ENCODE peak calls at places on chromosomes 1 and 21, in five cellular contexts. Z, B, C, P and J are unnamed samples.

GRCh38 chr1:161382214-161383019 is 14.7 kb upstream of the CFAP126 start:
- DNase-seq in B (no peak), P (peak), C (no peak), Z (no peak), J (peak)

GRCh38 chr1:201346337-201346939 is 31.0 kb downstream of the TNNT2 start:
- DNase-seq in P (no peak), C (no peak), Z (no peak), B (no peak), J (no peak)

GRCh38 chr1:223652436-223652901 is 13.0 kb downstream of the CAPN8 start:
- DNase-seq in B (no peak), P (no peak), Z (no peak), C (no peak), J (no peak)

GRCh38 chr1:151579436-151580225 is 32.2 kb upstream of the SNX27 start:
- DNase-seq in P (no peak), B (no peak), Z (no peak), C (no peak), J (no peak)

GRCh38 chr1:231544943-231545592 is 16.6 kb downstream of the TSNAX start:
- DNase-seq in C (no peak), Z (no peak), B (no peak), P (no peak), J (no peak)

GRCh38 chr1:77652179-77652745 is 30.2 kb downstream of the ZZZ3 start:
- DNase-seq in B (no peak), P (peak), Z (no peak), C (no peak), J (no peak)

GRCh38 chr1:114712987-114713386 is 3.6 kb downstream of the NRAS start:
- DNase-seq in Z (no peak), P (no peak), B (no peak), C (no peak), J (no peak)

GRCh38 chr1:222994506-222995229 is 148.4 kb downstream of the TLR5 start:
- DNase-seq in Z (no peak), C (no peak), P (peak), B (no peak), J (peak)

GRCh38 chr21:32958288-32958992 is 67.3 kb upstream of the OLIG2 start:
- DNase-seq in Z (no peak), P (no peak), C (no peak), B (peak), J (no peak)

GRCh38 chr1:180925471-180926051 is 12.9 kb downstream of the KIAA1614 start:
- DNase-seq in Z (no peak), P (no peak), C (no peak), B (no peak), J (no peak)

GRCh38 chr1:64161347-64162080 is 41.9 kb upstream of the UBE2U start:
- DNase-seq in P (no peak), Z (no peak), B (no peak), C (no peak), J (no peak)

GRCh38 chr1:116919802-116920201 is 10.1 kb downstream of the PTGFRN start:
- DNase-seq in B (no peak), P (no peak), Z (peak), C (no peak), J (no peak)

GRCh38 chr1:181423301-181423918 is 59.9 kb upstream of the CACNA1E start:
- DNase-seq in P (no peak), B (no peak), C (peak), Z (no peak), J (no peak)

GRCh38 chr21:28762357-28762735 is 230.3 kb downstream of the LTN1 start:
- DNase-seq in Z (no peak), P (no peak), B (no peak), C (no peak), J (no peak)

GRCh38 chr1:204123376-204123775 is 28.5 kb downstream of the ETNK2 start:
- DNase-seq in C (no peak), Z (no peak), P (no peak), B (no peak), J (no peak)

GRCh38 chr1:228455715-228456114 is 31.5 kb upstream of the RNF187 start:
- DNase-seq in Z (no peak), B (no peak), P (no peak), C (no peak), J (no peak)
- TF ChIP-seq CTCF in Z (no peak), B (peak), P (peak), C (no peak), J (peak)

GRCh38 chr21:38511662-38512243 is 13.5 kb upstream of the ERG start:
- DNase-seq in P (no peak), B (no peak), C (no peak), Z (no peak), J (no peak)
- TF ChIP-seq CTCF in P (no peak), B (peak), C (no peak), Z (no peak), J (no peak)

GRCh38 chr1:153626929-153627796 is at the start of gene S100A13:
- DNase-seq in Z (no peak), C (no peak), P (peak), B (peak), J (peak)
- TF ChIP-seq CTCF in Z (no peak), C (no peak), P (peak), B (peak), J (peak)

GRCh38 chr1:87790756-87791155 is 462.1 kb downstream of the LMO4 start:
- DNase-seq in B (no peak), Z (no peak), P (no peak), C (no peak), J (no peak)

GRCh38 chr1:87783315-87783714 is 454.6 kb downstream of the LMO4 start:
- DNase-seq in C (no peak), Z (no peak), B (no peak), P (no peak), J (no peak)

GRCh38 chr1:87786861-87787548 is 458.3 kb downstream of the LMO4 start:
- DNase-seq in B (no peak), P (no peak), Z (no peak), C (no peak), J (no peak)

GRCh38 chr1:87786218-87786617 is 457.5 kb downstream of the LMO4 start:
- DNase-seq in C (no peak), Z (no peak), P (no peak), B (no peak), J (no peak)

GRCh38 chr1:87787551-87787950 is 458.9 kb downstream of the LMO4 start:
- DNase-seq in P (no peak), Z (no peak), B (no peak), C (no peak), J (no peak)
- TF ChIP-seq CTCF in P (no peak), Z (no peak), B (no peak), C (no peak), J (no peak)